ENCODE peak calls at places on chromosomes 2 and 18, in five cellular contexts. E is GM04503, O is dermis blood vessel endothelial cell, U is M059J, F is cortex of kidney. Y is an unnamed sample.
A peak's percentile ranks its signal among the peaks of the same experiment; 100 is the strongest.

GRCh38 chr2:221671515-221671914 is 99.4 kb upstream of the EPHA4 start:
- DNase-seq in U (peak; percentile 47), O (no peak), F (no peak), E (no peak), Y (no peak)

GRCh38 chr2:189613650-189614420 is 33.2 kb upstream of the SLC40A1 start:
- DNase-seq in E (no peak), O (peak; percentile 62), F (no peak), U (peak; percentile 33), Y (no peak)

GRCh38 chr2:136117909-136118818 is at the start of gene CXCR4:
- DNase-seq in E (no peak), F (no peak), U (peak; percentile 27), O (peak; percentile 70), Y (peak; percentile 60)

GRCh38 chr2:172836386-172837200 is 100.9 kb downstream of the RAPGEF4 start:
- DNase-seq in O (peak; percentile 98), U (peak; percentile 95), F (no peak), E (peak; percentile 19), Y (no peak)

GRCh38 chr2:134275058-134275862 is 21.4 kb downstream of the MGAT5 start:
- DNase-seq in U (no peak), E (no peak), O (no peak), F (no peak), Y (no peak)

GRCh38 chr2:159600752-159601151 is 15.6 kb downstream of the BAZ2B start:
- DNase-seq in E (no peak), O (peak; percentile 43), U (peak; percentile 80), F (no peak), Y (no peak)

GRCh38 chr2:231557571-231558217 is 27.4 kb upstream of the NMUR1 start:
- DNase-seq in U (peak; percentile 69), F (no peak), O (peak; percentile 90), E (peak; percentile 42), Y (peak; percentile 80)

GRCh38 chr2:227853204-227853629 is 18.2 kb upstream of the DAW1 start:
- DNase-seq in O (peak; percentile 71), F (no peak), E (no peak), U (peak; percentile 94), Y (no peak)

GRCh38 chr2:64637000-64637628 is 16.6 kb downstream of the SERTAD2 start:
- DNase-seq in F (no peak), O (no peak), U (no peak), E (no peak), Y (no peak)

GRCh38 chr18:9722691-9723090 is 14.6 kb downstream of the RAB31 start:
- DNase-seq in U (no peak), F (no peak), E (no peak), O (no peak), Y (no peak)

GRCh38 chr18:13394794-13395193 is 176.2 kb downstream of the LDLRAD4 start:
- DNase-seq in O (no peak), E (no peak), U (no peak), F (no peak), Y (no peak)

GRCh38 chr18:35059280-35059927 is 18.2 kb downstream of the MAPRE2 start:
- DNase-seq in E (no peak), F (no peak), O (no peak), U (no peak), Y (no peak)

GRCh38 chr2:137947714-137948336 is 16.4 kb upstream of the HNMT start:
- DNase-seq in U (peak; percentile 69), O (peak; percentile 87), E (no peak), F (no peak), Y (peak; percentile 2)

GRCh38 chr2:65033178-65033577 is 23.0 kb upstream of the CEP68 start:
- DNase-seq in U (peak; percentile 38), F (no peak), E (no peak), O (peak; percentile 46), Y (no peak)

GRCh38 chr2:237575869-237576862 is 9.8 kb downstream of the PRLH start:
- DNase-seq in U (no peak), F (no peak), O (no peak), E (no peak), Y (no peak)

GRCh38 chr2:26162963-26163362 is 9.9 kb upstream of the GAREM2 start:
- DNase-seq in U (no peak), E (no peak), O (no peak), F (no peak), Y (no peak)

GRCh38 chr2:227471924-227472264 is at the start of gene AGFG1:
- DNase-seq in E (no peak), U (peak; percentile 71), F (peak; percentile 40), O (peak; percentile 90), Y (peak; percentile 91)

GRCh38 chr2:74334931-74335333 is 8.3 kb downstream of the SLC4A5 start:
- DNase-seq in F (no peak), O (peak; percentile 86), U (peak; percentile 63), E (peak; percentile 19), Y (peak; percentile 46)

GRCh38 chr2:6577960-6578359 is 287.7 kb downstream of the CMPK2 start:
- DNase-seq in E (no peak), F (no peak), U (no peak), O (no peak), Y (no peak)

GRCh38 chr2:109261906-109262631 is 133.1 kb downstream of the SH3RF3 start:
- DNase-seq in O (peak; percentile 62), E (no peak), F (no peak), U (no peak), Y (no peak)

GRCh38 chr2:37590119-37590571 is 81.3 kb downstream of the CDC42EP3 start:
- DNase-seq in E (peak; percentile 94), O (peak; percentile 63), F (no peak), U (peak; percentile 92), Y (no peak)

GRCh38 chr2:96404446-96405373 is 69.1 kb downstream of the NCAPH start:
- DNase-seq in U (peak; percentile 26), E (no peak), F (no peak), O (no peak), Y (no peak)